ENCODE peak calls at places on chromosomes 1 and 21, in four cellular contexts. O is lower leg skin, T is astrocyte of the cerebellum, U is amniotic epithelial cell. D is an unnamed sample.

GRCh38 chr1:200245492-200245891 is 164.3 kb downstream of the ZNF281 start:
- DNase-seq in U (no peak), O (no peak), T (no peak), D (no peak)

GRCh38 chr21:42746240-42746592 is 92.8 kb downstream of the PDE9A start:
- DNase-seq in O (no peak), T (no peak), U (no peak), D (no peak)

GRCh38 chr1:164692420-164692819 is 133.4 kb downstream of the PBX1 start:
- DNase-seq in T (no peak), O (no peak), U (no peak), D (no peak)

GRCh38 chr1:13945856-13946255 is 245.9 kb downstream of the PRDM2 start:
- DNase-seq in O (no peak), T (no peak), U (no peak), D (no peak)

GRCh38 chr1:200916681-200917080 is 22.0 kb downstream of the INAVA start:
- DNase-seq in O (no peak), U (no peak), T (no peak), D (no peak)

GRCh38 chr1:91335607-91336006 is 69.0 kb downstream of the HFM1 start:
- DNase-seq in U (peak), T (no peak), O (no peak), D (no peak)

GRCh38 chr1:101769520-101769919 is 227.2 kb downstream of the OLFM3 start:
- DNase-seq in O (no peak), T (no peak), U (no peak), D (no peak)

GRCh38 chr1:13764533-13764932 is 64.5 kb downstream of the PRDM2 start:
- DNase-seq in O (no peak), T (peak), U (no peak), D (no peak)

GRCh38 chr1:46657775-46658174 is 10.4 kb downstream of the ATPAF1 start:
- DNase-seq in T (no peak), U (no peak), O (no peak), D (no peak)